ENCODE peak calls at places on chromosome 22, in five cellular contexts. H is GM20000, R is fibroblast of lung, J is A549, G is stomach. T is an unnamed sample.

GRCh38 chr22:28810839-28811491 is 10.6 kb upstream of the XBP1 start:
- DNase-seq in R (no peak), J (no peak), G (no peak), H (no peak), T (no peak)

GRCh38 chr22:20904008-20904979 is 12.9 kb upstream of the CRKL start:
- DNase-seq in H (no peak), G (no peak), J (peak), R (peak), T (peak)

GRCh38 chr22:20569059-20570058 is 61.9 kb downstream of the MED15 start:
- DNase-seq in J (peak), R (peak), G (peak), H (no peak), T (peak)

GRCh38 chr22:40426671-40427070 is 56.3 kb downstream of the SGSM3 start:
- DNase-seq in G (no peak), J (no peak), H (no peak), R (peak), T (no peak)

GRCh38 chr22:48886604-48887393 is 940.9 kb downstream of the BRD1 start:
- DNase-seq in J (no peak), G (no peak), R (no peak), H (no peak), T (no peak)

GRCh38 chr22:42813501-42813900 is 43.6 kb downstream of the ARFGAP3 start:
- DNase-seq in R (no peak), H (no peak), G (no peak), J (no peak), T (no peak)

GRCh38 chr22:40300884-40301672 is 45.2 kb upstream of the ADSL start:
- DNase-seq in R (no peak), G (no peak), H (peak), J (no peak), T (no peak)

GRCh38 chr22:22855085-22855484 is 32.5 kb upstream of the IGLL5 start:
- DNase-seq in R (no peak), G (no peak), J (no peak), H (no peak), T (no peak)

GRCh38 chr22:32823024-32823730 is 21.7 kb downstream of the TIMP3 start:
- DNase-seq in G (peak), H (no peak), J (peak), R (peak), T (peak)

GRCh38 chr22:40270748-40271373 is 75.4 kb upstream of the ADSL start:
- DNase-seq in H (no peak), G (no peak), J (no peak), R (no peak), T (no peak)

GRCh38 chr22:32809786-32810185 is 8.3 kb downstream of the TIMP3 start:
- DNase-seq in H (no peak), R (no peak), G (no peak), J (no peak), T (no peak)

GRCh38 chr22:28604961-28605360 is 74.7 kb downstream of the TTC28 start:
- DNase-seq in H (no peak), R (peak), J (no peak), G (no peak), T (no peak)

GRCh38 chr22:20674998-20675397 is 98.9 kb upstream of the SERPIND1 start:
- DNase-seq in H (no peak), G (no peak), R (no peak), J (no peak), T (no peak)

GRCh38 chr22:18952022-18952421 is 15.9 kb upstream of the PRODH start:
- DNase-seq in H (no peak), R (no peak), G (no peak), J (no peak), T (no peak)

GRCh38 chr22:40709752-40710413 is 30.6 kb downstream of the MCHR1 start:
- DNase-seq in H (no peak), R (no peak), J (peak), G (no peak), T (no peak)

GRCh38 chr22:25849514-25849913 is 107.5 kb downstream of the MYO18B start:
- DNase-seq in J (no peak), R (no peak), G (no peak), H (no peak), T (no peak)

GRCh38 chr22:25853078-25853477 is 111.1 kb downstream of the MYO18B start:
- DNase-seq in J (no peak), R (no peak), G (no peak), H (no peak), T (no peak)

GRCh38 chr22:25852223-25852622 is 110.2 kb downstream of the MYO18B start:
- DNase-seq in R (no peak), H (no peak), G (no peak), J (no peak), T (no peak)

GRCh38 chr22:25853501-25853900 is 111.5 kb downstream of the MYO18B start:
- DNase-seq in J (no peak), G (no peak), R (no peak), H (no peak), T (no peak)

GRCh38 chr22:25853902-25854301 is 111.9 kb downstream of the MYO18B start:
- DNase-seq in R (no peak), G (no peak), J (peak), H (no peak), T (no peak)
- TF ChIP-seq CTCF in R (no peak), G (no peak), J (no peak), H (no peak), T (peak)

DNA sequence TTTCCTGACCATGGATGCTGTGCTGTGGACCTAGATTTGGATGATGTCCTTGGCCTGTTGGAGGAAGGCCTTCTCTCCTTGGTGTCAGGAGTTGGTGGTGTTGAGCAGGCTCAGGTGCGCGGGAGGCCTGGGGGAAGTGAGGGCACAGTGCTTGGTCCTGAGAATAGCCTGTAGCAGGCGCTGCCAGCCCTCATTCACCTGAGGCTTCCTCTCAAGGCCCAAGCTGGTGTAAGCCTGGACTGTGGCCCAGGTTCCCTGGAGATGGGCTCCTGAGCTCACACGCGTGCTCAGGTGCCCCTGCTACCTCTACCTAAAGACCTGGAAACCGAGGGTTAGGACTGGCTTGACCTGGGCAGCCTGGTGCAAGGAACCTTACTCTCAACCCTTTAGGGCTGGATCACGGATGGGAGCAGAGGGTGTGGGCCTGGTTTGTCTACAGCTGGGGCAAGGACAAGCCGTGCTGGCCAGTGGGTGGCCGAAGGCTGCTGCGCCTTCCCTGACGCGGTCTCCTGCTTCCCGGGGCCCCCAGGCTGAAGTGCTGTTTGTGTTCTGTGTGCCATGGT is 7.8 kb upstream of the GRAMD4 start:
- DNase-seq in G (no peak), J (no peak), R (no peak), H (no peak), T (no peak)
- TF ChIP-seq CTCF in G (no peak), J (no peak), R (no peak), H (no peak), T (no peak)

GRCh38 chr22:45731798-45732495 is 60.3 kb downstream of the ATXN10 start:
- DNase-seq in J (peak), H (no peak), G (no peak), R (peak), T (no peak)
- TF ChIP-seq CTCF in J (peak), H (no peak), G (no peak), R (peak), T (peak)

GRCh38 chr22:24707477-24707816 is 67.1 kb downstream of the PIWIL3 start:
- DNase-seq in J (peak), R (no peak), H (no peak), G (no peak), T (no peak)
- TF ChIP-seq CTCF in J (no peak), R (no peak), H (no peak), G (no peak), T (no peak)

GRCh38 chr22:43890901-43891331 is 897 bp downstream of the PNPLA5 start:
- DNase-seq in J (no peak), G (no peak), H (no peak), R (peak), T (no peak)

GRCh38 chr22:43888740-43889139 is 3.1 kb downstream of the PNPLA5 start:
- DNase-seq in G (no peak), H (no peak), J (no peak), R (no peak), T (no peak)

GRCh38 chr22:43887391-43887790 is 4.4 kb downstream of the PNPLA5 start:
- DNase-seq in H (no peak), R (no peak), J (no peak), G (no peak), T (no peak)

GRCh38 chr22:43891360-43892182 is at the start of gene PNPLA5:
- DNase-seq in J (no peak), R (peak), G (no peak), H (no peak), T (no peak)

DNA sequence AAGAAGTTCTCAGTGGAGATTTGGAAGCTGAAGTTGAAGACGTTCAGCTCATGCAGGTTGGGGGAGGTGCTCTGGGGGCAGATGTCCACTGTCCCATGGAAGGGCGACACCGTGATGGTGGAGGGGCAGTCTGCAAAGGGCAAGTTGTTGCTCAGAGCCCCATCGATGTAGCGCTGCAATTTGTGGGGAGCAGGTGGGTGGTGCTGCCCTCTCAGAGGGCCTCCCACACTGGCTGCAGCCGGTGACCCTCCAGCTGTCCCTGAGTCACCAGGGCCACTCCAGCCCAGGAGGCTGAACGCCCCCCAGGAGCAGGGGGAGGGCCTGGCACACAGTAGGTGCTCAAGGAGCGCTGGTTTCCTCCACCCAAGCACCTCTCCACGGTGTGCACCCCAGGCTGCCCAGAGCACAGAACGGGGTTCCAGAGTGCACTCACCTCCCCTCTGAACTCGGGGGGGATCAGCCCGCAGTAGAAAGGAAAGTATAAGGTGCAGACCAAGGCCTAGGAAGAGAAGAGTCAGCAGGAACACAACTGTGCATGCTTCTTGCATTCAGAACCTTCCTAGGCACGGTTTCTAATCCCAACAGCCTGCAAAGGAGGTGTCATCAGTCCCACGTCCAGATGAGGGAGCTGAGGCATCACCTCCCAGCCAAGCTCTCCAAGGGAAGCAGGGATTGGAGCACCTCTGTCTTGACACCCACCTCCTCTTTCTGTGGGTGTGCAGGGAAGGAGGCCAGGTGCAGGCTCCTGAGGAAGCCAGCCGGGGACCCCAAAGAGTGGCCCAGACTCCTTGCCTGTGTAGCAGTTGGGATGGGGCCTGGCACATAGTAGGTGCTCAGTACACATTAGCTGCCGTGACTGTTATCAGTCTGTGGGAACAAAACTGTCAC is 2.2 kb downstream of the PNPLA5 start:
- DNase-seq in J (peak), H (no peak), G (no peak), R (peak), T (no peak)
- TF ChIP-seq CTCF in J (no peak), H (no peak), G (no peak), R (peak), T (no peak)

DNA sequence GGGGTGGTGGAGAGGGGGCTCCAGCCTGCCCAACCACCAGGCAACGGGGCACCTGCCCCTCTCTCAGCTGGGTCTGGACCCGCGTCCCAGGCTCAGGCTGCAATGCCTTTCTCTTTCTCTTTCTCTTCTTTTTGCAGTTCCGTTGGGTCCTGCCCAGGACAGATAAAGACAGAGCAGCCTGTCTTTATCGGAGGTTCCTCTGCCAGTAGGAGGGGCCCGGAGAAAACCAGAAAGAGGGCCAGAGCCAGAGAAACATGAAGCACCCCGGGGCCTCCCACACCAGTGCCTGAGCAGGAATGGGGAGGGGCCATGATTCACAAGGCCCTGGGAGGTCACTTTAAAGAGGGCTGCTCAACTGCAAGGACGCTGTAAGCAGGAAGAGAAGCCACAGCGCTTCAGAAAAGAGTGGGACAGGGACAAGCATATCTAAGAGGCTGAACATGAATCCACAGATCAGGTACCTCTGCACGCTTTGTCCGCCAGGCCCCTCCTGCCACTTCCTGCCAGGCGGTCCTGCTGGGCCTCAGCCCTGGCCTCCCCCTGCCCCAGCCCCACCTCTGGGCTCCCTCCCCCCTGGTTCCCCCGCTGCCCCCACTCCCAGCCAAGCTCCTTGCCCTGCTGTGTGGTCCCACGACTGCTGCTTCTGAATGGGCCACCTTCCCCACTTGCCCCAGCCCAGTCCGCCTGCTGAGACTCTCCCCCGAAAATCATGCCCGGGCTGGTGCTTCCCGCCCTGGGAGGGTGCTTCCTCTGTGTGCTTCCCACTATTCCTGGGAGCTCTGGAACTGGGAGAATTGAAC is at the start of gene APOBEC3C:
- DNase-seq in J (peak), H (peak), R (peak), G (peak), T (peak)
- TF ChIP-seq CTCF in J (no peak), H (no peak), R (no peak), G (no peak), T (no peak)

GRCh38 chr22:30553971-30554370 is 7.4 kb upstream of the SEC14L6 start:
- DNase-seq in G (no peak), R (no peak), H (no peak), J (no peak), T (no peak)

GRCh38 chr22:30557243-30557642 is 10.7 kb upstream of the SEC14L6 start:
- DNase-seq in J (no peak), H (no peak), R (no peak), G (no peak), T (no peak)

GRCh38 chr22:30559889-30560288 is 13.3 kb upstream of the SEC14L6 start:
- DNase-seq in R (no peak), H (no peak), G (no peak), J (no peak), T (no peak)

GRCh38 chr22:30555282-30556210 is 9.0 kb upstream of the SEC14L6 start:
- DNase-seq in H (no peak), R (no peak), G (no peak), J (no peak), T (no peak)

GRCh38 chr22:30556388-30556787 is 9.8 kb upstream of the SEC14L6 start:
- DNase-seq in R (no peak), H (no peak), G (no peak), J (peak), T (peak)
- TF ChIP-seq CTCF in R (no peak), H (no peak), G (no peak), J (peak), T (no peak)

GRCh38 chr22:50461536-50461935 is 13.3 kb downstream of the SBF1 start:
- DNase-seq in H (no peak), R (no peak), G (no peak), J (no peak), T (no peak)

GRCh38 chr22:50460942-50461341 is 13.9 kb downstream of the SBF1 start:
- DNase-seq in G (peak), J (no peak), R (no peak), H (no peak), T (no peak)

GRCh38 chr22:50459016-50459415 is 15.8 kb downstream of the SBF1 start:
- DNase-seq in G (no peak), H (no peak), J (no peak), R (no peak), T (no peak)

GRCh38 chr22:50461979-50462540 is 12.8 kb downstream of the SBF1 start:
- DNase-seq in H (no peak), R (no peak), J (no peak), G (no peak), T (no peak)

DNA sequence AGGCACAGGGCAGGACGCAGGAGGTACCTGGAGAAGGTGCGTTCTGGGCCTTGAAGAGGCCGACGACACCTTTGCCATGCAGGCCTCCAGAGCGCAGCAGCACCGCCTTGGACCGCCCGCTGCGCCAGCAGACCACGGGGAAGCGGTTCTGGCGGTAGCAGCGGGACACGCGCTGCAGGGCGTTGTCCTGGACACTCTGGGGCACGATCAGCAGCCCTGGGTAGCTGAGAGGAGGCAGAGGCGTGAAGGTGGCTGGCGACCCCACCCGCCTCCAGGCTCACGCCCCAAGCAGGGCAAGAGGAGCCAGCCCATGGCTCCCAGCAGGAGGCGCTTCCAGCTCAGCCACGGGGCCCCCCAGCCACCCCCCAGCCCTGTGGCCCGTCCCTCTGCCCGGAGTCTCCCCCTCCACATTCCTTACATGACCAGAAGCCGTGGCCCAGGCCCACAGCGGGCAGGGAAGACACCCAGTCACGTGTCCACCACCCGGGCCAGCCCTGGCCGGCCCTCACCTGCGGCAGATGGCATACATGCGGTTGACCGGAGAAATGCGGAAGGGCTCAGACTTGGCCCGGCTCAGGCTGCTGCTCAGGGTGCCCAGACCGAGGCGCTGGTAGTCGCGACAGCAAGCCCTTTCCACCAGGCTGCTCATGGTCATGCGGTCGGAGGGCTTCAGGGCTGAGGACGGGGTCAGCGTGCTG is 15.2 kb downstream of the SBF1 start:
- DNase-seq in H (no peak), J (no peak), R (no peak), G (no peak), T (no peak)
- TF ChIP-seq CTCF in H (no peak), J (no peak), R (no peak), G (no peak), T (peak)

T was measured in Calu3.